ENCODE peak calls at places on chromosomes 7 and 10, in four cellular contexts. One of them, this sample, is unnamed.

GRCh38 chr7:115145512-115145911 is 223.6 kb downstream of the MDFIC start:
- DNase-seq in SK-N-SH: no peak
- DNase-seq in H9: no peak
- DNase-seq in astrocyte: peak
- DNase-seq in this sample: no peak

GRCh38 chr7:7970620-7971307 is 2.2 kb downstream of the GLCCI1 start:
- DNase-seq in SK-N-SH: peak
- DNase-seq in astrocyte: peak
- DNase-seq in H9: no peak
- DNase-seq in this sample: no peak

GRCh38 chr7:50595538-50596102 is 30.4 kb upstream of the DDC start:
- DNase-seq in SK-N-SH: peak
- DNase-seq in H9: peak
- DNase-seq in astrocyte: peak
- DNase-seq in this sample: peak

GRCh38 chr7:41886257-41886905 is 183.5 kb upstream of the INHBA start:
- DNase-seq in H9: no peak
- DNase-seq in SK-N-SH: no peak
- DNase-seq in astrocyte: peak
- DNase-seq in this sample: peak

GRCh38 chr7:45171946-45172345 is 14.4 kb downstream of the RAMP3 start:
- DNase-seq in H9: no peak
- DNase-seq in SK-N-SH: no peak
- DNase-seq in astrocyte: no peak
- DNase-seq in this sample: no peak

GRCh38 chr7:4052126-4052525 is 630.0 kb upstream of the FOXK1 start:
- DNase-seq in SK-N-SH: peak
- DNase-seq in astrocyte: no peak
- DNase-seq in H9: no peak
- DNase-seq in this sample: no peak

GRCh38 chr10:77768046-77768445 is 130.4 kb upstream of the KCNMA1 start:
- DNase-seq in astrocyte: no peak
- DNase-seq in SK-N-SH: no peak
- DNase-seq in H9: no peak
- DNase-seq in this sample: no peak

GRCh38 chr7:104241135-104241534 is 33.3 kb upstream of the ORC5 start:
- DNase-seq in H9: no peak
- DNase-seq in astrocyte: no peak
- DNase-seq in SK-N-SH: no peak
- DNase-seq in this sample: no peak

GRCh38 chr10:124997791-124998623 is 56.1 kb downstream of the ZRANB1 start:
- DNase-seq in SK-N-SH: no peak
- DNase-seq in H9: peak
- DNase-seq in astrocyte: no peak
- DNase-seq in this sample: no peak

GRCh38 chr10:127441350-127442219 is 107.5 kb upstream of the NPS start:
- DNase-seq in SK-N-SH: no peak
- DNase-seq in H9: peak
- DNase-seq in astrocyte: no peak
- DNase-seq in this sample: peak

GRCh38 chr7:78530351-78530750 is 731.8 kb downstream of the PHTF2 start:
- DNase-seq in astrocyte: peak
- DNase-seq in SK-N-SH: no peak
- DNase-seq in H9: no peak
- DNase-seq in this sample: no peak

GRCh38 chr7:73521636-73522080 is 435 bp downstream of the BAZ1B start:
- DNase-seq in astrocyte: peak
- DNase-seq in SK-N-SH: peak
- DNase-seq in H9: peak
- DNase-seq in this sample: peak

GRCh38 chr10:35378547-35379210 is 42.4 kb downstream of the CCNY start:
- DNase-seq in H9: no peak
- DNase-seq in astrocyte: peak
- DNase-seq in SK-N-SH: no peak
- DNase-seq in this sample: peak

GRCh38 chr10:80200259-80200658 is 5.1 kb downstream of the ANXA11 start:
- DNase-seq in SK-N-SH: no peak
- DNase-seq in astrocyte: no peak
- DNase-seq in H9: no peak
- DNase-seq in this sample: no peak

GRCh38 chr10:80196270-80196949 is 8.9 kb downstream of the ANXA11 start:
- DNase-seq in SK-N-SH: no peak
- DNase-seq in H9: no peak
- DNase-seq in astrocyte: peak
- DNase-seq in this sample: no peak

GRCh38 chr10:80196950-80197315 is 8.4 kb downstream of the ANXA11 start:
- DNase-seq in SK-N-SH: no peak
- DNase-seq in astrocyte: no peak
- DNase-seq in H9: no peak
- DNase-seq in this sample: no peak

GRCh38 chr10:80199828-80200227 is 5.5 kb downstream of the ANXA11 start:
- DNase-seq in astrocyte: peak
- DNase-seq in SK-N-SH: no peak
- DNase-seq in H9: no peak
- DNase-seq in this sample: peak

GRCh38 chr10:80197972-80198591 is 7.3 kb downstream of the ANXA11 start:
- DNase-seq in astrocyte: no peak
- DNase-seq in H9: no peak
- DNase-seq in SK-N-SH: no peak
- DNase-seq in this sample: no peak
- H3K9ac ChIP-seq in astrocyte: no peak
- H3K9ac ChIP-seq in H9: no peak
- H3K9ac ChIP-seq in SK-N-SH: no peak
- H3K9ac ChIP-seq in this sample: no peak

DNA sequence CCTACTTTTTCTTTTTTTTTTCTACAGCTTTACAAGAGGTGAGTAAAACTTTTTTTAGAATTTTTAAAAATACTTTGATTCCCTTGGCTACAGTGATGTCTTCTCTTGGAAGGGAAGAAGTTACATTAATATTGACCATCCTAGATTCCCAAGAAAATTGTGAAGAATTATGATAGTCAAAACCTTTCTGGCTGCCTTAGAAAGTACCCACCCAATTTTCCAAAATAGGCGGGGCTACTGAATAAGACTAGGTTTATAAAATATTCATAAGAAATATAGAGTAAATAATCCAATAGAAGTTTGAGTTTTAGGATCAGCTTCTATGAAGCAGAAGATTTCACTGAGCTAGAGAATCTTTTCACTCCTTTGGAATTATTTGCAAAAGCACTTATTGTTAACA is 3.0 kb downstream of the COL1A2 start:
- DNase-seq in H9: no peak
- DNase-seq in SK-N-SH: no peak
- DNase-seq in astrocyte: no peak
- DNase-seq in this sample: no peak
- H3K9ac ChIP-seq in H9: no peak
- H3K9ac ChIP-seq in SK-N-SH: no peak
- H3K9ac ChIP-seq in astrocyte: peak
- H3K9ac ChIP-seq in this sample: no peak

DNA sequence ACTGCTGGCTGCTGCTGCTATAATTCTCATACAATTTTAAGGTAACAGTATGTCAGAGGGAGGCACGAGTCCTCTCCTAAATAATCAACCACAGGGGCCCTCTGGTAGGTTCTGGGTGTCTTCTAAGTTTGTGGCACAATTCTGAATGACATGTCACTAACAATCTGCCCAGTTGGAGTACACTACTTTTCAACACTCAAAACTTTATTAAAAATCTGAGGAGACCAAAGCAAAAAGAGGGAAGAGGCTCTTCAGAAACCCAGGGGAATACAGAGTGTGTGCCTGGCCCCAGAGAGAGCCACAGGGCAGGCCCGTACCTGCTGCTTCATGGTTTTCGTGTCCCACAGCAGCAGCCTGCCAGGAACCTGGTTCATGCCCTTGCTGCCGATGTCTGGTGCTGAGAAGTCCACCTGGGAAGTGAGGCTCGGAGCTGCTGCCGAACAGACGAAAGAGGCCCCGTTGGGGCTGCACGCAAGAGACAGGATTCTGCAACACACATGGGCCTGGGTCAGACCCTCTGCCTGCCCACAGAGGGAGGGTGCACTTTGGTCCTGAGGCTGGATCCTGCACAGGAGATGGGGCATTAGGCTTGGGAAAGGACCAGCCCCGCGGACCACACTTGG is 18.3 kb downstream of the WDR91 start:
- DNase-seq in astrocyte: no peak
- DNase-seq in H9: no peak
- DNase-seq in SK-N-SH: no peak
- DNase-seq in this sample: no peak
- H3K9ac ChIP-seq in astrocyte: peak
- H3K9ac ChIP-seq in H9: no peak
- H3K9ac ChIP-seq in SK-N-SH: no peak
- H3K9ac ChIP-seq in this sample: no peak

GRCh38 chr7:1466524-1467271 is 7.4 kb upstream of the MICALL2 start:
- DNase-seq in SK-N-SH: peak
- DNase-seq in astrocyte: peak
- DNase-seq in H9: peak
- DNase-seq in this sample: peak
- H3K9ac ChIP-seq in SK-N-SH: no peak
- H3K9ac ChIP-seq in astrocyte: peak
- H3K9ac ChIP-seq in H9: no peak
- H3K9ac ChIP-seq in this sample: peak

GRCh38 chr10:65213170-65213569 is 1692.0 kb downstream of the REEP3 start:
- DNase-seq in astrocyte: no peak
- DNase-seq in SK-N-SH: no peak
- DNase-seq in H9: no peak
- DNase-seq in this sample: no peak
- H3K9ac ChIP-seq in astrocyte: no peak
- H3K9ac ChIP-seq in SK-N-SH: no peak
- H3K9ac ChIP-seq in H9: no peak
- H3K9ac ChIP-seq in this sample: no peak

GRCh38 chr10:63671317-63671937 is 150.2 kb downstream of the REEP3 start:
- DNase-seq in astrocyte: peak
- DNase-seq in SK-N-SH: peak
- DNase-seq in H9: no peak
- DNase-seq in this sample: peak
- H3K9ac ChIP-seq in astrocyte: no peak
- H3K9ac ChIP-seq in SK-N-SH: no peak
- H3K9ac ChIP-seq in H9: no peak
- H3K9ac ChIP-seq in this sample: no peak

GRCh38 chr7:84261509-84261908 is 66.9 kb upstream of the SEMA3A start:
- DNase-seq in astrocyte: no peak
- DNase-seq in H9: no peak
- DNase-seq in SK-N-SH: no peak
- DNase-seq in this sample: no peak
- H3K9ac ChIP-seq in astrocyte: no peak
- H3K9ac ChIP-seq in H9: no peak
- H3K9ac ChIP-seq in SK-N-SH: no peak
- H3K9ac ChIP-seq in this sample: no peak